ENCODE peak calls at places on chromosomes 13 and 19, in nine cellular contexts. N is HFF-Myc, P is BJ, Y is lower lobe of right lung, K is MCF 10A, F is left ventricle myocardium inferior, W is H9, R is endothelial cell, S is mucosa of descending colon. G is an unnamed sample.

GRCh38 chr19:30175987-30176386 is 196.2 kb upstream of the ZNF536 start:
- DNase-seq in N (no peak), P (no peak), Y (no peak), K (no peak), F (no peak), W (peak), R (no peak), S (no peak), G (no peak)

GRCh38 chr13:112978561-112979405 is 9.8 kb downstream of the MCF2L start:
- DNase-seq in N (peak), P (no peak), Y (no peak), K (no peak), F (peak), W (no peak), R (no peak), S (no peak), G (no peak)

GRCh38 chr13:110676511-110677204 is 29.3 kb downstream of the CARS2 start:
- DNase-seq in N (no peak), P (no peak), Y (no peak), K (no peak), F (no peak), W (no peak), R (no peak), S (peak), G (no peak)

GRCh38 chr19:58204566-58204965 is 21.7 kb downstream of the ZNF274 start:
- DNase-seq in N (no peak), P (no peak), Y (no peak), K (no peak), F (no peak), W (no peak), R (no peak), S (no peak), G (no peak)

GRCh38 chr19:12641456-12641855 is 25.1 kb downstream of the MAN2B1 start:
- DNase-seq in N (no peak), P (no peak), Y (no peak), K (no peak), F (no peak), W (no peak), R (no peak), S (no peak), G (no peak)

GRCh38 chr19:5261151-5261890 is 79.3 kb downstream of the PTPRS start:
- DNase-seq in N (no peak), P (no peak), Y (no peak), K (no peak), F (no peak), W (no peak), R (no peak), S (no peak), G (no peak)

GRCh38 chr13:80265348-80265747 is 75.6 kb downstream of the SPRY2 start:
- DNase-seq in N (no peak), P (no peak), Y (no peak), K (no peak), F (no peak), W (no peak), R (no peak), S (no peak), G (no peak)

GRCh38 chr19:55692681-55693081 is 17.7 kb downstream of the EPN1 start:
- DNase-seq in N (no peak), P (no peak), Y (peak), K (no peak), F (peak), W (no peak), R (no peak), S (no peak), G (no peak)

GRCh38 chr19:54364775-54365257 is at the start of gene LAIR1:
- DNase-seq in N (no peak), P (no peak), Y (peak), K (peak), F (no peak), W (no peak), R (peak), S (peak), G (no peak)

GRCh38 chr19:6378036-6378435 is 2.3 kb upstream of the PSPN start:
- DNase-seq in N (no peak), P (peak), Y (no peak), K (no peak), F (no peak), W (no peak), R (no peak), S (no peak), G (no peak)

GRCh38 chr13:31982540-31982939 is 49.0 kb upstream of the FRY start:
- DNase-seq in N (peak), P (peak), Y (peak), K (peak), F (peak), W (no peak), R (no peak), S (peak), G (no peak)

GRCh38 chr13:73070451-73070850 is 11.6 kb downstream of the KLF5 start:
- DNase-seq in N (no peak), P (no peak), Y (no peak), K (no peak), F (no peak), W (no peak), R (no peak), S (no peak), G (no peak)

GRCh38 chr13:108961542-108962125 is 332.2 kb downstream of the MYO16 start:
- DNase-seq in N (peak), P (no peak), Y (no peak), K (peak), F (no peak), W (no peak), R (no peak), S (no peak), G (no peak)

GRCh38 chr19:35959040-35959967 is 23.1 kb downstream of the LRFN3 start:
- DNase-seq in N (no peak), P (no peak), Y (peak), K (no peak), F (peak), W (peak), R (peak), S (peak), G (no peak)

GRCh38 chr19:46124638-46125115 is at the start of gene IGFL3:
- DNase-seq in N (no peak), P (no peak), Y (no peak), K (peak), F (no peak), W (no peak), R (no peak), S (no peak), G (no peak)

GRCh38 chr13:113887700-113888201 is 23.9 kb upstream of the GAS6 start:
- DNase-seq in N (no peak), P (no peak), Y (no peak), K (no peak), F (no peak), W (no peak), R (no peak), S (no peak), G (peak)

GRCh38 chr19:51809787-51810186 is 14.8 kb downstream of the FPR3 start:
- DNase-seq in N (no peak), P (no peak), Y (no peak), K (peak), F (no peak), W (no peak), R (no peak), S (no peak), G (no peak)

GRCh38 chr13:76792680-76793334 is 93.4 kb downstream of the KCTD12 start:
- DNase-seq in N (no peak), P (no peak), Y (no peak), K (no peak), F (no peak), W (no peak), R (no peak), S (peak), G (no peak)
- TF ChIP-seq CTCF in N (no peak), P (peak), Y (no peak), K (no peak), F (no peak), W (no peak), R (no peak), S (no peak), G (no peak)

GRCh38 chr19:1363599-1363998 is 20.1 kb upstream of the NDUFS7 start:
- DNase-seq in N (no peak), P (no peak), Y (no peak), K (no peak), F (no peak), W (no peak), R (no peak), S (no peak), G (no peak)

GRCh38 chr19:1365306-1365963 is 18.3 kb upstream of the NDUFS7 start:
- DNase-seq in N (no peak), P (no peak), Y (no peak), K (no peak), F (no peak), W (no peak), R (no peak), S (no peak), G (no peak)

GRCh38 chr19:1362385-1363257 is 21.1 kb upstream of the NDUFS7 start:
- DNase-seq in N (no peak), P (no peak), Y (no peak), K (no peak), F (no peak), W (no peak), R (no peak), S (no peak), G (no peak)

GRCh38 chr19:1365964-1366695 is 17.6 kb upstream of the NDUFS7 start:
- DNase-seq in N (no peak), P (no peak), Y (no peak), K (no peak), F (no peak), W (no peak), R (no peak), S (no peak), G (no peak)

DNA sequence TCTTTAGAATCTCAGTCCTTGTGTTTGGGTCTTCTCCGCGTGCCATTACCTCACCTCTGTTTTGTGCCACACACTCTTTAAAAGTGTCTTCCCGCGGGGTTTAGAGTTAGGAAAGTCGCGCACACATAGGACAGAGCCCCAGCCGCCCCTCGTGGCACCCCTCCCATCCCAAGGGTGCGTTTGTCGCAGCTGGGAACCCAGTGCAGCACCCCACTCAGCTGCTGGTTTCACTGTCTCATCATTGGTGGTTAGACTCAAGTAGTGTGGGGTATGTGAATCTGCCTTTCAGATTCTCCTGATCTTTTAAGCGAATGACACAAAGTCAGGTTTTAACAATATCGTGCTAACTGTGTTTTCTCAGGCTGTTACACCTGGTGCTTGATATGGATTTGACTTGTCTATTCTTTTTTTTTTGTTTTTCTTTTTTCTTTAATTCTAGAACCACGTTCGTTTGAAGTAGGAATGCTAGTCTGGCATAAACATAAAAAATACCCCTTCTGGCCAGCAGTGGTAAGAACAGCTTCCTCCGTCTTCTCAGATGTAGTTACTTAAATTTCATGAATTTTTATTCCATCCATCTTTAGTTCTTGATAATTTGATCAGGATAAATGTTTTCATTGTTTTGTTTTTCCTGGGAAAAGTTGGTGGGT is 19.5 kb upstream of the NDUFS7 start:
- DNase-seq in N (no peak), P (no peak), Y (no peak), K (no peak), F (no peak), W (no peak), R (no peak), S (no peak), G (no peak)
- TF ChIP-seq CTCF in N (no peak), P (peak), Y (no peak), K (no peak), F (no peak), W (peak), R (peak), S (no peak), G (peak)

GRCh38 chr19:33311326-33311682 is 9.0 kb upstream of the CEBPA start:
- DNase-seq in N (no peak), P (no peak), Y (peak), K (no peak), F (no peak), W (no peak), R (no peak), S (peak), G (no peak)
- TF ChIP-seq CTCF in N (peak), P (no peak), Y (peak), K (no peak), F (no peak), W (peak), R (no peak), S (no peak), G (no peak)

DNA sequence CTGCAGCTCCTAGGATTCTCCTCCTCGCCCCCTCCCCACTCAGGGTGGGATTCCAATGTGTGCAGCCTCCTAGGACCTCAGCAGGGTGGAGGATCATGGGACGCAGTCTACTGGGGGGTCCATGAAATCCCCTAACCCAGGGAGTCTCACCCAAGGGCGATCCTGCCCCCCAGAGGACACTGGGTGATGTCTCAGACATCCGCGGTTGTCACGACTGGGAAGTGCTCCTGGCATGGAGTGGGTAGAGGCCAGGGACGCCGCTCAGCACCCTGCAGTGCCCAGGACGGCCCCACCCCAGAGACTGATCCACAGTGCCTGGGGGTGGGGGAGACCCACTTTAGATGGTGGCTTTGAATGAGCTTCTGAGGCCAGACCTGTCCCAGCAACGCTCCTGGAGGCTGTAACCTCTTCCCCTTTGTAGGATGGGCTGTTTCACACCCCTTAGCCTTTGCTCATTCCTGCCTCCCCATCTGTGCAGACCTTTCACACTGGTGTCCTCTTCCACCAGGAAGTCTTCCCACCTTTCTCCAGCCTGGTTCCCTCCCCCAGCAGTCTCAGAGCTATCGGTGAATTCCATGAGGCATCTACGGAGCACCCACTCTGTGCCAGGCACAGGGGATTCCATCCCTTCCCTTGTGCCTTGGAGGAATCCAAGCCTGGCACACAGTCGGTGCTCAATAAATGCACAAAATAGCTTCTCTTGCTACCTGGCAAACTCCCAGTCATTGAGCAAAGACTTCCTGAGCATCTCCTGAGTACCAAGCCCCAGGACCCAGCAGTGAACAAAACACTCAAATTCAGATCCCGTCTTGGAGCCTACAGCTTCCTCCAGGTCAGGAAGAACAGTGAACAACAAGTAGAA is 10.5 kb downstream of the SMIM24 start:
- DNase-seq in N (no peak), P (no peak), Y (no peak), K (peak), F (no peak), W (no peak), R (no peak), S (no peak), G (no peak)
- TF ChIP-seq CTCF in N (no peak), P (peak), Y (no peak), K (no peak), F (no peak), W (no peak), R (no peak), S (no peak), G (no peak)

GRCh38 chr19:44905437-44906160 is at the start of gene APOE:
- DNase-seq in N (no peak), P (no peak), Y (no peak), K (no peak), F (no peak), W (peak), R (peak), S (no peak), G (no peak)

GRCh38 chr19:44903216-44903601 is 2.4 kb upstream of the APOE start:
- DNase-seq in N (no peak), P (no peak), Y (no peak), K (no peak), F (no peak), W (no peak), R (no peak), S (no peak), G (no peak)

GRCh38 chr19:44903602-44904425 is 1.8 kb upstream of the APOE start:
- DNase-seq in N (no peak), P (no peak), Y (peak), K (peak), F (peak), W (peak), R (peak), S (peak), G (peak)

GRCh38 chr19:44907613-44908012 is 2.0 kb downstream of the APOE start:
- DNase-seq in N (no peak), P (no peak), Y (no peak), K (no peak), F (no peak), W (no peak), R (no peak), S (no peak), G (no peak)

GRCh38 chr19:44904426-44904994 is 1.1 kb upstream of the APOE start:
- DNase-seq in N (no peak), P (no peak), Y (no peak), K (no peak), F (no peak), W (peak), R (no peak), S (no peak), G (no peak)
- TF ChIP-seq CTCF in N (peak), P (peak), Y (no peak), K (peak), F (no peak), W (peak), R (no peak), S (no peak), G (peak)